ENCODE peak calls at places on chromosomes 7 and 10, in seven cellular contexts. K is GM12878, X is neuronal stem cell, I is stomach, O is psoas muscle, N is PC-3, P is aorta. Z is an unnamed sample.

GRCh38 chr10:131722525-131723264 is 178.1 kb upstream of the PPP2R2D start:
- DNase-seq in P (peak; percentile 9), N (no peak), I (no peak), O (no peak), X (no peak), K (no peak), Z (no peak)

GRCh38 chr7:26653966-26654365 is 210.4 kb downstream of the SKAP2 start:
- DNase-seq in P (no peak), X (no peak), O (no peak), I (no peak), N (peak; percentile 14), K (no peak), Z (no peak)

GRCh38 chr7:44607141-44608068 is 978 bp downstream of the OGDH start:
- DNase-seq in N (no peak), X (no peak), K (no peak), O (no peak), I (no peak), P (no peak), Z (no peak)

GRCh38 chr7:66140924-66141323 is 26.3 kb downstream of the CRCP start:
- DNase-seq in N (peak; percentile 27), X (no peak), O (peak; percentile 80), P (peak; percentile 83), I (peak; percentile 62), K (no peak), Z (no peak)

GRCh38 chr10:102118867-102119266 is 1.3 kb downstream of the LDB1 start:
- DNase-seq in I (peak; percentile 48), O (no peak), N (no peak), X (no peak), P (peak; percentile 64), K (no peak), Z (no peak)

GRCh38 chr10:92691042-92691590 is 1.4 kb downstream of the HHEX start:
- DNase-seq in N (no peak), X (no peak), K (no peak), P (peak; percentile 57), O (no peak), I (no peak), Z (no peak)

GRCh38 chr7:116792813-116793212 is 69.6 kb upstream of the CAPZA2 start:
- DNase-seq in K (no peak), X (no peak), O (no peak), I (no peak), N (no peak), P (no peak), Z (no peak)

GRCh38 chr10:59668081-59668480 is 41.6 kb downstream of the SLC16A9 start:
- DNase-seq in P (no peak), O (no peak), K (no peak), N (no peak), X (no peak), I (no peak), Z (no peak)

GRCh38 chr7:47577351-47577919 is 4.5 kb downstream of the TNS3 start:
- DNase-seq in O (no peak), K (no peak), N (no peak), P (no peak), I (no peak), X (no peak), Z (no peak)

GRCh38 chr7:132218876-132219275 is 357.4 kb downstream of the PLXNA4 start:
- DNase-seq in N (no peak), I (no peak), O (no peak), K (no peak), P (no peak), X (no peak), Z (no peak)

GRCh38 chr7:151276651-151277590 is 28.4 kb upstream of the SMARCD3 start:
- DNase-seq in X (peak; percentile 51), I (peak; percentile 50), N (peak; percentile 53), O (peak; percentile 78), K (no peak), P (peak; percentile 74), Z (no peak)

GRCh38 chr7:155543011-155543881 is 3.1 kb downstream of the CNPY1 start:
- DNase-seq in P (no peak), N (no peak), I (no peak), X (no peak), K (no peak), O (no peak), Z (no peak)

GRCh38 chr10:119852277-119852676 is 20.4 kb downstream of the MCMBP start:
- DNase-seq in I (no peak), K (no peak), N (no peak), P (no peak), X (no peak), O (no peak), Z (no peak)

GRCh38 chr10:557792-558328 is 131.6 kb downstream of the DIP2C start:
- DNase-seq in N (no peak), O (no peak), K (no peak), X (no peak), P (no peak), I (no peak), Z (no peak)

GRCh38 chr10:71597821-71598498 is 121.6 kb downstream of the C10orf105 start:
- DNase-seq in K (no peak), X (no peak), I (no peak), O (peak; percentile 89), P (peak; percentile 79), N (no peak), Z (no peak)

GRCh38 chr10:119737039-119737663 is 11.3 kb downstream of the INPP5F start:
- DNase-seq in K (no peak), O (no peak), N (no peak), P (no peak), X (no peak), I (no peak), Z (no peak)

GRCh38 chr7:107232568-107233090 is 63.8 kb downstream of the HBP1 start:
- DNase-seq in P (no peak), K (no peak), I (no peak), X (no peak), O (no peak), N (peak; percentile 50), Z (no peak)

GRCh38 chr10:93352638-93353383 is 129.3 kb downstream of the MYOF start:
- DNase-seq in N (peak; percentile 60), P (no peak), X (peak; percentile 46), O (no peak), K (no peak), I (no peak), Z (no peak)

GRCh38 chr7:40221836-40222235 is 87.0 kb downstream of the SUGCT start:
- DNase-seq in N (peak; percentile 62), O (no peak), I (no peak), P (no peak), X (no peak), K (no peak), Z (no peak)

GRCh38 chr10:131387018-131387529 is 75.6 kb upstream of the TCERG1L start:
- DNase-seq in I (no peak), O (no peak), X (no peak), K (no peak), P (no peak), N (no peak), Z (no peak)

GRCh38 chr10:108452483-108453060 is 1288.1 kb upstream of the SORCS1 start:
- DNase-seq in X (no peak), P (no peak), I (no peak), K (no peak), N (no peak), O (no peak), Z (no peak)

GRCh38 chr7:112484671-112485097 is 3.9 kb downstream of the LSMEM1 start:
- DNase-seq in N (peak; percentile 85), K (no peak), O (no peak), I (no peak), X (no peak), P (peak; percentile 61), Z (peak; percentile 77)

GRCh38 chr7:832292-832967 is at the start of gene SUN1:
- DNase-seq in O (no peak), K (peak; percentile 26), X (no peak), N (peak; percentile 94), I (no peak), P (no peak), Z (peak; percentile 83)

GRCh38 chr10:28294169-28294532 is 8.7 kb downstream of the MPP7 start:
- DNase-seq in N (no peak), P (no peak), I (no peak), X (no peak), O (no peak), K (no peak), Z (no peak)
- H3K4me1 ChIP-seq in N (peaks cover 15% of the 10 kb centered on the region), P (peaks cover 12% of the 10 kb centered on the region), I (peaks cover 38% of the 10 kb centered on the region), X (no peaks in the 10 kb centered on the region), O (peaks cover 38% of the 10 kb centered on the region), K (no peaks in the 10 kb centered on the region), Z (no peaks in the 10 kb centered on the region)

DNA sequence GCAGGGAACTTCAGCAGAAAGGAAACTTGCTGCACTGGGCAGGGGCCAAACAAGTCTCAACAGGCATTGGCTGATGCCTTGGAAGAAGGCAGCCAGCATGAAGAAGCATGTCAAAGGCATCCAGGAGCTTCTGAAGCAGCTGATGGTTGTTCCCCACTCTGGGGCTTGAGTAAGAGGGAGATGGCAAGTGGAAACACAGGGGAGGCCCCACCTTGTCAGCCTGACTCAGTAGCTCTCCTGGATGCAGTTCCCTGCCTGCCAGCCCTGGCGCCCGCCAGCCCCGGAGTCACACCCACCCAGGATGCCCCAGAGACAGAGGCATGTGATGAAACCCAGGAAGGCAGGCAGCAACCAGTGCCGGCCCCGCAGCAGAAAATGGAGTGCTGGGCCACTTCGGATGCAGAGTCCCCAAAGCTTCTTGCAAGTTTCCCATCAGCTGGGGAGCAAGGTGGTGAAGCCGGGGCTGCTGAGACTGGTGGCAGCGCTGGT is 96.5 kb downstream of the TACC2 start:
- DNase-seq in X (no peak), O (peak; percentile 68), P (peak; percentile 33), N (no peak), K (no peak), I (no peak), Z (no peak)
- H3K4me1 ChIP-seq in X (no peaks in the 10 kb centered on the region), O (peaks cover 3% of the 10 kb centered on the region), P (no peaks in the 10 kb centered on the region), N (peaks cover 16% of the 10 kb centered on the region), K (no peaks in the 10 kb centered on the region), I (peaks cover 9% of the 10 kb centered on the region), Z (peaks cover 8% of the 10 kb centered on the region)

GRCh38 chr10:23088609-23089008 is 6.8 kb upstream of the MSRB2 start:
- DNase-seq in X (no peak), P (no peak), K (no peak), O (no peak), N (peak; percentile 56), I (no peak), Z (no peak)
- H3K4me1 ChIP-seq in X (no peaks in the 10 kb centered on the region), P (no peaks in the 10 kb centered on the region), K (no peaks in the 10 kb centered on the region), O (no peaks in the 10 kb centered on the region), N (no peaks in the 10 kb centered on the region), I (no peaks in the 10 kb centered on the region), Z (no peaks in the 10 kb centered on the region)

GRCh38 chr10:79133386-79133785 is 64.6 kb downstream of the ZMIZ1 start:
- DNase-seq in P (no peak), K (no peak), O (no peak), I (no peak), N (no peak), X (no peak), Z (no peak)
- H3K4me1 ChIP-seq in P (no peaks in the 10 kb centered on the region), K (peaks cover 37% of the 10 kb centered on the region), O (peaks cover 61% of the 10 kb centered on the region), I (peaks cover 100% of the 10 kb centered on the region), N (peaks cover 20% of the 10 kb centered on the region), X (peaks cover 65% of the 10 kb centered on the region), Z (peaks cover 38% of the 10 kb centered on the region)

GRCh38 chr10:79126351-79126750 is 57.6 kb downstream of the ZMIZ1 start:
- DNase-seq in N (no peak), K (no peak), P (no peak), O (no peak), X (no peak), I (no peak), Z (no peak)
- H3K4me1 ChIP-seq in N (peaks cover 41% of the 10 kb centered on the region), K (no peaks in the 10 kb centered on the region), P (no peaks in the 10 kb centered on the region), O (peaks cover 59% of the 10 kb centered on the region), X (peaks cover 38% of the 10 kb centered on the region), I (peaks cover 86% of the 10 kb centered on the region), Z (peaks cover 70% of the 10 kb centered on the region)